ENCODE peak calls at places on chromosomes 16 and 17, in eight cellular contexts. R, V, G, L, E, O, D and X are unnamed samples.

GRCh38 chr17:51263001-51263400 is 2.7 kb downstream of the UTP18 start:
- DNase-seq in G (no peak), O (no peak), D (no peak), E (peak), V (no peak), L (no peak), R (peak), X (no peak)

GRCh38 chr17:69609495-69610315 is 195.2 kb downstream of the MAP2K6 start:
- DNase-seq in G (no peak), E (peak), R (no peak), V (no peak), D (no peak), L (no peak), O (no peak), X (no peak)

GRCh38 chr16:22380529-22380928 is 6.1 kb upstream of the CDR2 start:
- DNase-seq in E (no peak), R (no peak), O (no peak), G (no peak), D (no peak), L (no peak), V (no peak), X (no peak)

GRCh38 chr17:73371285-73371684 is 59.5 kb upstream of the CDC42EP4 start:
- DNase-seq in G (no peak), R (peak), L (no peak), D (no peak), V (no peak), O (no peak), E (peak), X (no peak)

GRCh38 chr16:54554581-54554980 is 268.0 kb upstream of the IRX3 start:
- DNase-seq in E (no peak), R (no peak), G (no peak), D (no peak), L (no peak), O (no peak), V (no peak), X (no peak)

GRCh38 chr16:4537376-4538066 is 1.1 kb downstream of the CDIP1 start:
- DNase-seq in L (peak), D (peak), E (peak), G (no peak), O (no peak), V (peak), R (no peak), X (no peak)

GRCh38 chr16:58428621-58429557 is 36.6 kb downstream of the GINS3 start:
- DNase-seq in E (no peak), O (no peak), D (no peak), R (no peak), L (no peak), V (no peak), G (no peak), X (no peak)

GRCh38 chr17:2179615-2180295 is 123.8 kb downstream of the SMG6 start:
- DNase-seq in E (no peak), O (peak), V (peak), D (peak), G (peak), R (no peak), L (peak), X (no peak)

GRCh38 chr16:85573696-85574641 is 39.2 kb upstream of the GSE1 start:
- DNase-seq in V (peak), R (no peak), E (no peak), G (peak), D (peak), L (no peak), O (no peak), X (no peak)

GRCh38 chr17:69828087-69828486 is 246.9 kb upstream of the KCNJ16 start:
- DNase-seq in L (no peak), D (peak), V (no peak), R (peak), E (no peak), O (no peak), G (no peak), X (no peak)

GRCh38 chr16:57764341-57765159 is 29.0 kb downstream of the KATNB1 start:
- DNase-seq in L (no peak), G (peak), E (peak), R (peak), O (no peak), V (no peak), D (peak), X (peak)

GRCh38 chr17:47205419-47205963 is 3.7 kb upstream of the MYL4 start:
- DNase-seq in G (no peak), V (peak), D (peak), E (peak), L (no peak), O (peak), R (peak), X (no peak)

GRCh38 chr17:76982408-76983074 is 114.3 kb downstream of the MGAT5B start:
- DNase-seq in G (no peak), D (no peak), L (no peak), E (no peak), V (no peak), O (no peak), R (no peak), X (no peak)

GRCh38 chr17:50676065-50676975 is 31.4 kb downstream of the ANKRD40 start:
- DNase-seq in G (no peak), R (no peak), O (no peak), V (no peak), E (peak), D (no peak), L (no peak), X (no peak)

GRCh38 chr16:86243571-86244154 is 266.7 kb upstream of the FOXF1 start:
- DNase-seq in O (no peak), R (no peak), E (no peak), G (no peak), L (no peak), V (no peak), D (no peak), X (no peak)

GRCh38 chr16:85359147-85359822 is 247.0 kb upstream of the CIBAR2 start:
- DNase-seq in L (no peak), O (no peak), G (no peak), E (no peak), D (no peak), V (no peak), R (no peak), X (no peak)

GRCh38 chr17:82257473-82257872 is 16.0 kb downstream of the CSNK1D start:
- DNase-seq in L (peak), G (peak), D (no peak), V (peak), E (peak), R (no peak), O (no peak), X (no peak)

GRCh38 chr17:40615295-40615988 is 32.2 kb downstream of the SMARCE1 start:
- DNase-seq in D (peak), V (peak), E (no peak), O (no peak), L (peak), R (peak), G (peak), X (no peak)

GRCh38 chr17:10652984-10653680 is 4.0 kb downstream of the MYH3 start:
- DNase-seq in E (no peak), V (no peak), D (no peak), R (no peak), L (no peak), G (peak), O (no peak), X (no peak)

GRCh38 chr17:50906443-50906842 is 40.3 kb upstream of the TOB1 start:
- DNase-seq in R (no peak), O (no peak), D (no peak), V (no peak), L (no peak), G (no peak), E (no peak), X (no peak)

GRCh38 chr16:85251225-85251760 is 139.0 kb upstream of the CIBAR2 start:
- DNase-seq in O (no peak), L (no peak), V (no peak), D (no peak), R (no peak), G (peak), E (no peak), X (no peak)

GRCh38 chr17:73118876-73119485 is 26.5 kb upstream of the SLC39A11 start:
- DNase-seq in R (no peak), E (no peak), V (no peak), G (no peak), D (no peak), O (no peak), L (no peak), X (no peak)

GRCh38 chr17:57489321-57489720 is 233.0 kb downstream of the MSI2 start:
- DNase-seq in E (no peak), D (no peak), R (no peak), V (no peak), L (no peak), O (no peak), G (no peak), X (no peak)

GRCh38 chr17:44990994-44991393 is 22.9 kb upstream of the C1QL1 start:
- DNase-seq in R (no peak), L (no peak), V (no peak), G (no peak), O (no peak), E (no peak), D (no peak), X (no peak)

GRCh38 chr17:29159286-29159860 is 20.8 kb downstream of the MYO18A start:
- DNase-seq in L (no peak), G (no peak), V (no peak), O (no peak), E (no peak), D (no peak), R (no peak), X (no peak)

GRCh38 chr17:74433421-74434121 is 1.7 kb downstream of the GPRC5C start:
- DNase-seq in R (no peak), G (no peak), E (no peak), L (peak), D (no peak), O (no peak), V (no peak), X (no peak)

GRCh38 chr17:75515229-75515522 is 161 bp downstream of the CASKIN2 start:
- DNase-seq in V (no peak), O (no peak), L (no peak), G (no peak), R (no peak), E (no peak), D (no peak), X (no peak)

GRCh38 chr17:76255801-76256429 is 9.2 kb upstream of the UBALD2 start:
- DNase-seq in L (no peak), R (no peak), D (no peak), E (no peak), O (no peak), G (no peak), V (peak), X (no peak)

GRCh38 chr17:39208893-39209292 is 8.8 kb downstream of the RPL19 start:
- DNase-seq in V (peak), G (no peak), D (no peak), R (no peak), E (no peak), O (no peak), L (no peak), X (no peak)

GRCh38 chr17:5912927-5913565 is 157.1 kb upstream of the WSCD1 start:
- DNase-seq in L (no peak), G (no peak), R (no peak), V (no peak), O (no peak), E (no peak), D (no peak), X (no peak)

GRCh38 chr16:15899538-15900100 is 11.2 kb upstream of the CEP20 start:
- DNase-seq in O (no peak), L (no peak), E (peak), D (no peak), V (peak), R (peak), G (no peak), X (no peak)

GRCh38 chr17:82384051-82384729 is 12.6 kb downstream of the UTS2R start:
- DNase-seq in G (no peak), L (no peak), R (no peak), E (no peak), D (peak), O (no peak), V (no peak), X (no peak)

GRCh38 chr16:66617728-66618127 is 13.2 kb downstream of the CMTM3 start:
- DNase-seq in R (no peak), E (no peak), G (no peak), V (no peak), O (no peak), D (no peak), L (no peak), X (no peak)

GRCh38 chr17:16977932-16978331 is 6.0 kb upstream of the TNFRSF13B start:
- DNase-seq in L (no peak), V (no peak), O (no peak), D (no peak), G (no peak), R (peak), E (peak), X (no peak)

GRCh38 chr17:65193305-65194293 is 56.4 kb downstream of the RGS9 start:
- DNase-seq in V (no peak), D (no peak), E (no peak), R (no peak), L (peak), O (no peak), G (no peak), X (no peak)

GRCh38 chr17:17979778-17980177 is 7.1 kb downstream of the DRC3 start:
- DNase-seq in V (no peak), L (no peak), G (no peak), E (no peak), R (no peak), O (no peak), D (no peak), X (no peak)

GRCh38 chr17:55086635-55087058 is 118.1 kb downstream of the STXBP4 start:
- DNase-seq in D (no peak), E (peak), O (no peak), V (no peak), L (no peak), G (no peak), R (peak), X (no peak)

GRCh38 chr17:76011951-76012350 is 11.3 kb downstream of the CDK3 start:
- DNase-seq in E (no peak), R (no peak), D (no peak), G (no peak), V (no peak), O (no peak), L (no peak), X (no peak)

GRCh38 chr16:71540-72341 is 690 bp downstream of the RHBDF1 start:
- DNase-seq in V (peak), R (no peak), G (no peak), O (peak), E (peak), L (no peak), D (peak), X (no peak)

GRCh38 chr16:73549960-73550359 is 502.0 kb upstream of the ZFHX3 start:
- DNase-seq in E (no peak), V (no peak), R (no peak), O (no peak), L (no peak), D (no peak), G (no peak), X (no peak)

GRCh38 chr16:73546351-73546845 is 498.5 kb upstream of the ZFHX3 start:
- DNase-seq in E (no peak), L (no peak), V (no peak), D (no peak), G (no peak), O (no peak), R (no peak), X (no peak)

GRCh38 chr16:73544266-73544665 is 496.3 kb upstream of the ZFHX3 start:
- DNase-seq in E (no peak), R (no peak), L (no peak), G (no peak), O (no peak), D (no peak), V (no peak), X (no peak)

GRCh38 chr16:73545713-73546112 is 497.8 kb upstream of the ZFHX3 start:
- DNase-seq in V (no peak), O (no peak), R (no peak), D (no peak), L (no peak), E (no peak), G (no peak), X (no peak)
- TF ChIP-seq CTCF in V (no peak), O (no peak), R (no peak), D (no peak), L (no peak), E (no peak), G (no peak), X (no peak)

GRCh38 chr16:69513180-69513966 is 52.4 kb upstream of the NFAT5 start:
- DNase-seq in R (peak), E (peak), V (no peak), D (no peak), O (no peak), G (no peak), L (no peak), X (no peak)
- TF ChIP-seq CTCF in R (no peak), E (no peak), V (no peak), D (no peak), O (no peak), G (no peak), L (no peak), X (no peak)

GRCh38 chr16:28090646-28091377 is 27.3 kb upstream of the GSG1L start:
- DNase-seq in R (no peak), D (no peak), V (no peak), G (no peak), E (no peak), L (no peak), O (no peak), X (no peak)
- TF ChIP-seq CTCF in R (peak), D (no peak), V (no peak), G (no peak), E (peak), L (no peak), O (no peak), X (no peak)

DNA sequence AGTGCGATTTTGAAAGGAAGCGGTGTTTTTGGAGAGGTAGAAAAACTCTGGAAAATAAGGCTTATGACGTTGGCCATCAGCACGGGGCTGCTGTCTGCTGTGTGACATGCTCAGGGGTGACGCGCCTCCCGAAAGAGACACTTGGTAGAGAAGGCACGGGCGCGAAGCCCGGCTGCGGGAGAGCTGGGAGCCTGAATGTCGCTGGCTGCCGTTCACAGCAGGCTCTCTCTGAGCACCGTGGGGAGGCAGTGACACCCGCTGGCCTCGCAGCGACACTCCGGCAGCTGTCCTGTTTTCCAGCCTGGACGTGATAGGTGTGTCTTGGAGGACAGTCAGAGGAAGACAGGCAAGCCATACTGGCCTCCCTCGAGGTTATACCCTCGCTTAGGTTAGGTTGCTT is 759.1 kb upstream of the RBFOX1 start:
- DNase-seq in O (peak), V (peak), R (no peak), E (no peak), L (no peak), G (peak), D (no peak), X (no peak)
- TF ChIP-seq CTCF in O (no peak), V (no peak), R (no peak), E (no peak), L (no peak), G (peak), D (no peak), X (no peak)

DNA sequence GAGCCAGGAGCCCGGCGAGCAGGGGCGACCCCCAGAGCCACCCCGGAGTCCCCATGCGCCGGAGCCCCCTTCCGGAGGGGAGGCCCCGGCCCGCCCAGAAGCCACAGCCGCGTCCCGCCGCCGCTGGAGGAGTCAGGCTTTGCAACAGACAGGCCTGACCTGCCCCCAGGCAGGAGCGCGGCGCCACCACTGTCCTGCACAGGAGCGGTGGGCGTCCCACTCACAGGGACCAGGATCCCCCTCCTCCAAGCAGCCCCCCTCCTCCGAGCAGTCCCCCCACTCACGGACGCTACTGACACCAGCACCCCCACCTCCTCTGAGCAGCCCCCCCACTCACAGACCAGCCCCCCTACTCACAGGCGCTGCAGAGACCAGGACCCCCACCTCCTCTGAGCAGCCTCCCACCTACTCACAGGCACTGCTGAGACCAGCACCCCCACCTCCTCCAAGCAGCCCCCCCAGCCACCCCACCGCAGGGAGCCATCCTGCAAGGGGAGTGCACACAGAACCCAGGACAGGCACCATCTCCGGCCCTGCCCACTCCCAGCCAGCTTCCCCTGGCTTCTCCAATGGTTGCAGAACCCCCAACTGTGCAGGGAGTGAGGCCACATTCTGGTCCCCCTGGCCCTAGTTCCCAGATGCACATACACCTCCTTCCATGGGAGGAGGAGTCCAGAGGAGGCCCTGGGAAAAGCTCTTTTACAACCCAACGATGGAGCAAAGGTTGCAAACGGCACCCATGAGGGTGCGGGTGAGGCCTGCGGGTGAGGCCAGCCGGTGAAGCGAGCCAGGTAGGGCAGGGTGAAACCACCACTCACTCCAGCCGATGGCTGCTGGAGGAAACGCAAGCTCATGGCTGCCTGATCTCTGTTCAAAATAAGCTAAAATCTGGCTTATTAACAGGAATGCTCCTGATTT is 69.9 kb downstream of the ABR start:
- DNase-seq in L (no peak), R (no peak), O (no peak), D (peak), E (no peak), V (peak), G (no peak), X (no peak)
- TF ChIP-seq CTCF in L (no peak), R (no peak), O (no peak), D (no peak), E (no peak), V (no peak), G (no peak), X (no peak)

GRCh38 chr17:41786227-41787020 is at the start of gene JUP:
- DNase-seq in L (peak), D (peak), O (peak), V (peak), G (peak), R (peak), E (peak), X (peak)
- TF ChIP-seq CTCF in L (peak), D (peak), O (peak), V (no peak), G (peak), R (peak), E (peak), X (peak)

GRCh38 chr16:70510216-70510615 is 13.1 kb downstream of the COG4 start:
- DNase-seq in V (no peak), L (no peak), E (no peak), D (no peak), O (no peak), G (no peak), R (no peak), X (no peak)

GRCh38 chr16:70511833-70512232 is 11.5 kb downstream of the COG4 start:
- DNase-seq in R (no peak), E (no peak), G (no peak), V (no peak), O (no peak), D (no peak), L (no peak), X (no peak)

GRCh38 chr16:70512456-70512855 is 10.9 kb downstream of the COG4 start:
- DNase-seq in V (peak), L (no peak), D (no peak), G (no peak), O (no peak), E (peak), R (peak), X (no peak)

DNA sequence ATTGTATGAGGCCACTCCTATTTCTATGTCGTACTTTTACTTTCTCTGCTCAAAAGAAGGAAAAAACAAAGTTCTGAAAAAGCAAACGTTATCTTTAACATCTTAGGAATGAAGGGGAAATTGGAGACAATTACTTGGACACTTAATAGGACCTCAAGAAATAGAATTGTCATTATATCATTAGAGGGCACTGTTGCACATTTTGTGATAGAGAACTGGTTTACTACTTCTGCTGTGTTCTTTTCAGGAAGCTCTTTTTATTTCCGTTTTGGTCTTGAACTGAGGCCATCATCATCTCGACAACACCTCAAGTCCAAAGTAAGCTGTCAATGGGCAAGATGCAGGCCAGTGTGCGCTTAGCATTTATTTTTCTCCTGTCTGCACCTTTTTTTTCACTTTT is 14.6 kb downstream of the COG4 start:
- DNase-seq in O (no peak), V (no peak), D (no peak), L (no peak), R (no peak), E (no peak), G (no peak), X (no peak)
- TF ChIP-seq CTCF in O (no peak), V (no peak), D (peak), L (no peak), R (peak), E (peak), G (no peak), X (peak)

GRCh38 chr16:87956771-87957279 is 5.6 kb downstream of the BANP start:
- DNase-seq in E (no peak), O (no peak), D (no peak), L (no peak), R (no peak), G (no peak), V (no peak), X (no peak)
- TF ChIP-seq CTCF in E (peak), O (no peak), D (no peak), L (no peak), R (peak), G (no peak), V (no peak), X (peak)